ENCODE peak calls at places on chromosomes 7 and 10, in six cellular contexts. N, F, U, Z, D and Y are unnamed samples.

GRCh38 chr7:94183289-94183749 is 179.2 kb upstream of the BET1 start:
- DNase-seq in Z (no peak), N (no peak), U (no peak), F (no peak), D (no peak), Y (no peak)

GRCh38 chr7:131249003-131249402 is 78.7 kb upstream of the MKLN1 start:
- DNase-seq in F (no peak), N (peak), D (peak), Z (peak), U (peak), Y (no peak)

GRCh38 chr7:139738772-139739171 is 39.0 kb downstream of the HIPK2 start:
- DNase-seq in N (no peak), Z (no peak), U (no peak), F (no peak), D (no peak), Y (no peak)

GRCh38 chr7:24756989-24757798 is at the start of gene GSDME:
- DNase-seq in F (peak), N (peak), Z (peak), U (no peak), D (peak), Y (peak)

GRCh38 chr7:139328375-139328774 is 12.8 kb upstream of the FMC1 start:
- DNase-seq in F (no peak), Z (no peak), U (no peak), N (no peak), D (no peak), Y (no peak)

GRCh38 chr10:2575460-2575859 is 491.9 kb upstream of the PFKP start:
- DNase-seq in D (no peak), Z (no peak), U (no peak), N (no peak), F (no peak), Y (no peak)

GRCh38 chr10:77850620-77851231 is 75.8 kb downstream of the DLG5 start:
- DNase-seq in N (no peak), F (peak), Z (no peak), D (no peak), U (no peak), Y (no peak)

GRCh38 chr7:68537228-68538071 is 1060.8 kb upstream of the AUTS2 start:
- DNase-seq in F (no peak), U (no peak), Z (no peak), N (no peak), D (no peak), Y (no peak)

GRCh38 chr10:14659626-14660196 is 115.0 kb downstream of the FAM107B start:
- DNase-seq in N (no peak), U (no peak), F (peak), Z (peak), D (peak), Y (no peak)

GRCh38 chr7:98281757-98282652 is 519 bp downstream of the BRI3 start:
- DNase-seq in U (no peak), F (peak), Z (peak), N (peak), D (peak), Y (peak)

GRCh38 chr7:18369011-18369410 is 126.5 kb upstream of the HDAC9 start:
- DNase-seq in N (no peak), U (no peak), F (no peak), Z (no peak), D (no peak), Y (no peak)

GRCh38 chr7:126605056-126605455 is 647.7 kb downstream of the GRM8 start:
- DNase-seq in D (no peak), N (no peak), U (no peak), F (no peak), Z (no peak), Y (no peak)

DNA sequence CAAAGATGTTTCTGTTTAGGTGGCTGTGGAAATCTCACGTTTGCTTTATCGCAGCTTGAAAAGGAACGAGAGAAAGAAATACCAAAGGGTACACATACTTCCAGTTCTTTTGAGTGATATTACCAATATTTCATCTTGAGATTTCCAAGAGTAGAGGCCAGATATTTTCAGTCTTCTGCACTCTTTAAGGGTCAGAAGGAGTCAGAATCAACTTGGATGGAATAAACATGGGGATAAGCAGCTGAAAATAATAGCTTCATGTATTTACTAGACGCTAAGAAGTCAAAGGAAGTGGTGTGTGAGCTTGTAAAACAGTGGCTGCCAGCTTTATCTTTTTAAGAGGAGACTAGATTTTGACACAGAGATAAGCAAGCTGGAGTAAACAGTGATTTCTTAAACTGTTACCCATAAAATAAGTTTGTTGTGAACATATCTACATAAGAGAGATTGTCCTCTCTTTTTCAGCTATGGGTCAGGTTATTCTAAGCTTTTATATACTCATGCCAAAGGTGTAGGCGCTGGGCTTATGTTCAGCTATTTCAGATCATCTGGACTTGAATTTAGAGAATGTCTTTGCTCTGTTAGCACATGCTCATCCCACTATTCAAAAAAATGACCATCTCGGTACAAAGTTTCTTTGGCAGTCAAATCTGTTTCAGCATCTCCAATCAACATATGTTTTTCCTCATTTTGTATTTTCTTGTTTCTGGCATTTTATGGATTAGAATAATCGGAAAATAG is 170.9 kb upstream of the TCF7L2 start:
- DNase-seq in Z (no peak), N (no peak), U (no peak), F (no peak), D (no peak), Y (no peak)
- TF ChIP-seq POLR2A in Z (no peak), N (no peak), U (no peak), F (no peak), D (no peak), Y (no peak)

DNA sequence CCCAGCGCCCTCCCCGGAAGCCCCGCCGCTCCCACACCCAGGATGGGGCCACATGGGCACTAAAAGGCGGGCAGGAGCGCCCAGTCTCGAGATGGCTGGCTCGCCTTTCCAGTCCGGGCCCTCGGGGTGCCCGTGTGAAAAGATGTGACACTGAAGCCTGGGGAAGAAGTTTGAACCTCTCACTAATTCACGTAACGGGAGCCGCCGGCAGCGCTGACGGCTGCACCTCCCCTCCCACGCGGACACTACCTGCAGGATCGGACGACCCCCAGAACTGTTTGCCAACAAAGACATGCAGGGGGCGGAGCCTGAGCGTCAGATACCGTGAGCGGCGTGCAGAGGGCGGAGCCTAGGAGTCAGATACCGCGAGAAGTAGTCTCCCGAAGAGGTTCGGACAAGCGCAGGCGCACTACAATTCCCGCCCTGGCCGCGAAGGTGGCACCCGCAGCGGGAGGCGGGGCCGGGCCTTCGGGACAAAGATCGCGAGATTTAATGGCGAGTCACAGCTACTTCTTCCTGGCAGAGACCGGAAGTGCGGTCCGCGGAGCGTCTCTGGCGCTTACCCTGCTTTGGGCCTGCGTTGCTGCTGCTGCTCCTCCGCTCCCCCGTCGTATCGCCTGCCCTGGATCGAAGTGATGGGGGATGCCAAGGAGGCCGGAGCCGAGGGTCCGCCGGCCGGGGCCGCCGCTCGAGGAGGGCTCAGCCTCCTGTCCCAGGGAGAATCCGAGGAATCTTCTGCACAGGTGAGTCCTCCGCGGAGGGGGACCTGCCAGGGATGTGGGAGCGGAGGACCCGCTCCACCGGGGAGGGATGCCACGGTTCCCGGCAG is at the start of gene EDRF1:
- DNase-seq in D (peak), U (peak), N (peak), Z (peak), F (peak), Y (peak)
- TF ChIP-seq POLR2A in D (peak), U (peak), N (peak), Z (peak), F (peak), Y (peak)

GRCh38 chr7:64667311-64667710 is 1.4 kb downstream of the ZNF107 start:
- DNase-seq in D (no peak), F (no peak), U (no peak), N (no peak), Z (no peak), Y (no peak)

DNA sequence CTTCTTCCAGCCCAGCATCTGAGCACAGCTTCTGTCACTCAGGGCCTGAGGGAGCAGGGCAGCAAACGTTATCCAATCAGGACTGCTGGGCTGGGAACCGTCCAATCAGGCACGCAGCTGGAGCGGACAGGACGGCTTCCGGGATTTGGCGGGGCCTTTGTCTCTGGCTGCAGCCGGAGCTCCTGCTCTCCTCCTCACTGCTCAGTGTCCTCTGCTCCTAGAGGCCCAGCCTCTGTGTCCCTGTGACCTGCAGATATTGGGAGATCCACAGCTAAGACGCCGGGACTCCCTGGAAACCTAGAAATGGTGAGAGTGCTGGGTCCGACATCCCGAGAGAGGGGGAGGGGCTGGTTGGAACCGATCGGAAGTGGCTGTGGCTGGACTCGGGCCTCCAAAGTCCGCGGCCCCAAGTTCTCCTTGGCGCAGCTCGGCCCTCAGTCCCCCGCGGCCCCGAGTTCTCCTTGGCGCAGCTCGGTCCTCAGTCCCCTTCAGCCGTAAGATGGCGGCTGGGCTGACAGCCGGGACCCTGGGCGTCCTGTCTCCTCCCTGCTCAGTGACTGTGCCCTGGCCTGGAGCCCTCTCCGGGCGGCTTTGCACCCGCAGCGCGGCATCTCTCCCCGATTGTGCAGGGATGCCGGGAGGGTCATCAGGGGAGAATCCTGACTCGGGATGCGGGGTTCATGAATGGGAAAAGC is at the start of gene ZNF107:
- DNase-seq in N (peak), F (peak), Z (peak), U (peak), D (peak), Y (peak)
- TF ChIP-seq POLR2A in N (no peak), F (peak), Z (peak), U (no peak), D (peak), Y (peak)

DNA sequence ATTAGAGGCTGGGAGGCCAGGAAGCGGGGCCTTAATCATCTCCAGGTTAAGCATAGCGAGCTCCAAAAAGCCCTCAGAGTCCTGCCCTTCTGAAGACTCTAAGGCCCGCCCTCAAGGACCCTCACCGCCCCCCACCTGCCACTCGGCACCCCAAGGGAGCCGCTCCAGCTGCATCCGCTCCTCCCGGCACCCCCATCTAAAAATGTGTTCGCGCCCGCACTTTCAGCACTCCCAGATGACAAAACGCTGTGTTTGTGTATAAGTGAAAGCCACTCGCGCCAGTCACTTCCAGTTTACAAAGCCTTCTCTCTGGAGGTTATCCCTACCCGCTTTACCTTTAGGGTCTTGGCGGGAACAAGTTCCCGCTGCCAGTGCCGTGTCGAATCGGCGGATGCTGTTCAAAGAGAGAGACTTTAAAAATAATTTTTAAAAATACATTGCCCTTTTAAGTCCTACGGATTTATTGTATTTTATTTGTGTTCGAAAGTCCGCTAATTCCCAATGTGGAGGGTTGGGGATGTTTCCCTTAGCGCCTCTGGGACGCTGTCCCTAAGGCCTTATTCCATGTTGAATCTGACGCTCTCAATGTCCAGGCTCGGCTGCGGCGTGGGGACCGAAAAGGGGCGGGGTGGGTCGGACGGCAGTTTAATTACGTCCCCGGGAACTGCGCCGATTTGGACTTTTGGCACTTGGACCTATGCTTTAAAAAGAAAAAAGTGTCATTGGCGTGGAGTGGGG is at the start of the genes DCLRE1A and NHLRC2:
- DNase-seq in D (peak), N (peak), U (peak), Z (peak), F (peak), Y (peak)
- TF ChIP-seq POLR2A in D (no peak), N (no peak), U (no peak), Z (no peak), F (peak), Y (peak)

DNA sequence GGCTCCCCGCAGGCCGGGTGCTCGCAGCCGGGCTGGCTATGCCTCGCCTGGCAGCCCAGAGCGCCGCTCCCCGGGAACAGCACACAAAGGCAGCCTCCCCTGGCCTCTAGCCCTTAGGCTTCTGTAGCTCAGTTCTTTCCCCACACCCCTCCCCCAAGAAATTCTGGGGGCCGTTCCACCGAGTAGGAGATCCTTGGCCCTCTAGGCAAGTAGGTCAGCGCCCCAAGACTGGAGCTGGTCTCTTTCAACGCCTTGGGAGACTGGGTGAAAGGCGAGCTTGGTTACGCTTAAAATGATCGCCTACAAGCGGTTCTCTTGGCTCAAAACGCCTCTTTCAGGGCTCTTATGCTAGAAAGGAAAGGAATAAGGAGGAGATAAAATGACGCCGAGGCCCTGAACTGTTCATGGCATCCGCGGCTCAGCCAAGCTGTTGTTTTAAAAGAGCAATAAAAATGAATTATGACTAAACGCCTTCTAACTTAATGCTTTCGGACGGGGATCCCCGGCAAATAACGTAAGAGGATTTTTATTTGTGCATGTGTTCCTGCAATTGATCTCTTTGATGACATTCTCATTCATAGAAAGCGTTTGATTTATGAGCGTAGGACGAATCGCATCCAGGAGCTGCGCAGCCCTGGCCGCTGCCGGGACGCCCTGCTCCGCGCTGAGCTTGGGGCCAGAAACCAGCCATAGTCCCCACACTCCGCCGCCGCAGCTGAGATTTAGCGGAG is 2.9 kb upstream of the HOXA1 start:
- DNase-seq in D (peak), U (no peak), F (no peak), N (peak), Z (no peak), Y (no peak)
- TF ChIP-seq POLR2A in D (peak), U (no peak), F (no peak), N (peak), Z (no peak), Y (no peak)